ENCODE peak calls at places on chromosomes 12 and 14, in ten cellular contexts. M, F, N, Z, P, R, A, S, X and E are unnamed samples.

GRCh38 chr14:93902619-93903307 is 24.4 kb upstream of the FAM181A start:
- DNase-seq in M (no peak), F (no peak), N (no peak), Z (no peak), P (no peak), R (peak; percentile 61), A (no peak), S (no peak), X (no peak), E (no peak)

GRCh38 chr14:103744621-103745395 is 29.2 kb downstream of the ZFYVE21 start:
- DNase-seq in M (no peak), F (no peak), N (no peak), Z (no peak), P (no peak), R (no peak), A (no peak), S (no peak), X (no peak), E (no peak)

GRCh38 chr12:79020106-79020505 is 155.5 kb downstream of the SYT1 start:
- DNase-seq in M (no peak), F (peak; percentile 29), N (peak; percentile 30), Z (no peak), P (no peak), R (no peak), A (no peak), S (no peak), X (peak; percentile 5), E (no peak)

GRCh38 chr14:74641581-74641980 is 29.5 kb upstream of the LTBP2 start:
- DNase-seq in M (no peak), F (no peak), N (no peak), Z (no peak), P (no peak), R (no peak), A (no peak), S (no peak), X (no peak), E (no peak)

GRCh38 chr14:92726135-92726932 is 22.1 kb downstream of the LGMN start:
- DNase-seq in M (peak; percentile 93), F (peak; percentile 89), N (peak; percentile 95), Z (peak; percentile 27), P (peak; percentile 97), R (peak; percentile 82), A (peak; percentile 85), S (no peak), X (no peak), E (no peak)

GRCh38 chr12:2959508-2960431 is 573 bp downstream of the TEAD4 start:
- DNase-seq in M (peak; percentile 49), F (peak; percentile 60), N (peak; percentile 59), Z (peak; percentile 67), P (peak; percentile 66), R (peak; percentile 30), A (peak; percentile 37), S (peak; percentile 77), X (peak; percentile 88), E (peak; percentile 47)

GRCh38 chr12:130970908-130971233 is 17.2 kb downstream of the ADGRD1 start:
- DNase-seq in M (no peak), F (no peak), N (no peak), Z (no peak), P (no peak), R (no peak), A (no peak), S (no peak), X (no peak), E (no peak)

GRCh38 chr12:123601602-123602489 is at the start of gene DDX55:
- DNase-seq in M (peak; percentile 85), F (peak; percentile 79), N (peak; percentile 90), Z (peak; percentile 79), P (peak; percentile 86), R (peak; percentile 87), A (peak; percentile 85), S (peak; percentile 93), X (peak; percentile 91), E (peak; percentile 74)

GRCh38 chr12:120529641-120530314 is 820 bp upstream of the COQ5 start:
- DNase-seq in M (no peak), F (peak; percentile 33), N (peak; percentile 63), Z (no peak), P (peak; percentile 46), R (peak; percentile 36), A (no peak), S (peak; percentile 48), X (peak; percentile 30), E (no peak)

GRCh38 chr12:41058266-41058665 is 129.9 kb upstream of the PDZRN4 start:
- DNase-seq in M (no peak), F (peak; percentile 31), N (no peak), Z (no peak), P (no peak), R (no peak), A (no peak), S (no peak), X (no peak), E (no peak)

GRCh38 chr14:76205708-76206107 is 54.0 kb downstream of the GPATCH2L start:
- DNase-seq in M (no peak), F (no peak), N (no peak), Z (no peak), P (no peak), R (no peak), A (no peak), S (no peak), X (no peak), E (no peak)

GRCh38 chr14:71651228-71651627 is 281.0 kb upstream of the RGS6 start:
- DNase-seq in M (no peak), F (peak; percentile 95), N (peak; percentile 30), Z (no peak), P (peak; percentile 91), R (no peak), A (no peak), S (no peak), X (no peak), E (no peak)

GRCh38 chr12:100138048-100138907 is 4.4 kb downstream of the BLTP3B start:
- DNase-seq in M (no peak), F (peak; percentile 15), N (peak; percentile 48), Z (no peak), P (peak; percentile 43), R (no peak), A (no peak), S (no peak), X (no peak), E (no peak)

GRCh38 chr12:6430990-6431353 is 13.8 kb upstream of the CD27 start:
- DNase-seq in M (no peak), F (peak; percentile 29), N (no peak), Z (no peak), P (no peak), R (peak; percentile 15), A (no peak), S (no peak), X (no peak), E (no peak)

GRCh38 chr12:6428326-6428725 is 16.4 kb upstream of the CD27 start:
- DNase-seq in M (no peak), F (no peak), N (no peak), Z (no peak), P (no peak), R (no peak), A (no peak), S (no peak), X (no peak), E (no peak)

GRCh38 chr12:6426882-6427671 is 17.7 kb upstream of the CD27 start:
- DNase-seq in M (no peak), F (no peak), N (no peak), Z (no peak), P (no peak), R (peak; percentile 34), A (no peak), S (no peak), X (no peak), E (no peak)

GRCh38 chr12:6432991-6433390 is 11.8 kb upstream of the CD27 start:
- DNase-seq in M (no peak), F (no peak), N (no peak), Z (no peak), P (no peak), R (no peak), A (no peak), S (no peak), X (no peak), E (no peak)

DNA sequence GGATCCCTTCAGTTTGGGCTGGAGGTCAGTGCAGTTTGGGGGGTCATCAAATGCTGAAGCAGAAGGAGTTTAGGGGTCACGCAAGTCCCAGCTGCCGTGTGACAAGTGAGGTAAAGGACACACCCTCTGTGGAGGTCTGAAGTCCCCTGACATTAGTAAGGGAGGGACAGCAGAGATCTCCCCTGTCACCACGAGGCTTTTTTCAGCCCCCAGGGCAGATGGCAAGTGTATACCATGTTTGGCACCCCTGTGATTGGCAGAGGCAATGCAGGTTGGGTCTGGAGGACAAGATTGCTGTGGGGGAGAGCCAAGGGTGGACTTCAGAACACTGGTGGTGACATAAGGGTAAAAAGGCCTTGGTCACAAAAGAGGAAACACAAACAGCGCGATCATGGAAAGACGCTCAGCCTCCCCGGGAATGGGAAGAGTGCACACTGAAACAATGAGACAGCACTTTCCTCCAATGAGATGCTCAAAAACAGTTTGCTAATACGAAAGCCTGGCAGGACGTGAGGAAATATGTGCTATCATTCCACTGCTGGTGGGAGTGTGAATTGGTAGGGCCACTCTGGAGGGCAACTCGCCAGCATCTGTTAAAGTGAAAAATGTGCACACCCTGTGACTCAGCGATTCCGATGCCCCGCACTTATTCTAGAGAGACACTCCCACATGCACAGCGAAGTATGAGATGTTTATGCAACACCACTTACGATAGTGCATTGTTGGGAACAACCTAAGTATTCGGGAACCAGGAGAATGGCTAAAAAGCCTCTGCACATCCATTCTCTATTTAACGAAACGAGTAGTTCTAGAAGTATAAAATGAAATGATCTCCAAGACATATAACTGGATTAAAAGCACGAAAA is 14.4 kb upstream of the CD27 start:
- DNase-seq in M (peak; percentile 87), F (peak; percentile 96), N (peak; percentile 90), Z (peak; percentile 92), P (peak; percentile 100), R (peak; percentile 87), A (peak; percentile 94), S (no peak), X (no peak), E (peak; percentile 45)
- TF ChIP-seq CTCF in M (no peak), F (no peak), N (no peak), Z (no peak), P (no peak), R (peak; percentile 18), A (peak; percentile 20), S (no peak), X (no peak), E (no peak)

GRCh38 chr14:64736271-64737131 is 32.3 kb downstream of the PLEKHG3 start:
- DNase-seq in M (no peak), F (no peak), N (peak; percentile 56), Z (no peak), P (no peak), R (peak; percentile 79), A (no peak), S (no peak), X (no peak), E (no peak)
- TF ChIP-seq CTCF in M (no peak), F (no peak), N (peak; percentile 6), Z (no peak), P (no peak), R (no peak), A (no peak), S (no peak), X (no peak), E (no peak)

GRCh38 chr14:104870368-104871144 is 5.5 kb downstream of the CEP170B start:
- DNase-seq in M (no peak), F (no peak), N (no peak), Z (peak; percentile 15), P (no peak), R (peak; percentile 44), A (no peak), S (peak; percentile 56), X (peak; percentile 80), E (peak; percentile 31)
- TF ChIP-seq CTCF in M (peak; percentile 16), F (peak; percentile 40), N (peak; percentile 24), Z (no peak), P (peak; percentile 34), R (no peak), A (no peak), S (peak; percentile 55), X (peak; percentile 54), E (no peak)

GRCh38 chr12:132886529-132887477 is 602 bp downstream of the CHFR start:
- DNase-seq in M (peak; percentile 34), F (peak; percentile 4), N (peak; percentile 9), Z (peak; percentile 25), P (peak; percentile 21), R (peak; percentile 27), A (peak; percentile 26), S (no peak), X (no peak), E (no peak)
- TF ChIP-seq CTCF in M (no peak), F (no peak), N (no peak), Z (no peak), P (no peak), R (no peak), A (no peak), S (no peak), X (no peak), E (no peak)